ENCODE peak calls at places on chromosome 18, in ten cellular contexts. I is neural progenitor cell; E is nephron progenitor cell; M is body of pancreas; D is AG10803; L is CD4-positive, alpha-beta T cell; O is tibial nerve; H is cardiac muscle cell; T is A549; J is HFFc6. B is an unnamed sample.

GRCh38 chr18:38551881-38552280 is 986.3 kb upstream of the CELF4 start:
- DNase-seq in I (no peak), E (no peak), M (no peak), D (no peak), L (no peak), O (no peak), H (no peak), T (no peak), J (no peak), B (no peak)

GRCh38 chr18:59721214-59721613 is 24.0 kb upstream of the CCBE1 start:
- DNase-seq in I (no peak), E (no peak), M (no peak), D (no peak), L (no peak), O (no peak), H (no peak), T (no peak), J (no peak), B (no peak)

GRCh38 chr18:3340015-3340681 is 78.2 kb downstream of the MYL12B start:
- DNase-seq in I (no peak), E (no peak), M (no peak), D (no peak), L (no peak), O (no peak), H (peak; percentile 20), T (no peak), J (peak; percentile 76), B (no peak)

GRCh38 chr18:37524139-37524538 is 41.5 kb downstream of the CELF4 start:
- DNase-seq in I (no peak), E (no peak), M (no peak), D (no peak), L (no peak), O (no peak), H (no peak), T (no peak), J (no peak), B (no peak)

GRCh38 chr18:54702687-54703086 is 111.6 kb downstream of the DYNAP start:
- DNase-seq in I (no peak), E (no peak), M (no peak), D (peak; percentile 21), L (no peak), O (no peak), H (no peak), T (no peak), J (no peak), B (no peak)

GRCh38 chr18:10841203-10841602 is 308.2 kb downstream of the PIEZO2 start:
- DNase-seq in I (no peak), E (no peak), M (no peak), D (peak; percentile 8), L (no peak), O (no peak), H (peak; percentile 91), T (no peak), J (no peak), B (no peak)

GRCh38 chr18:28115149-28115550 is 61.8 kb downstream of the CDH2 start:
- DNase-seq in I (no peak), E (no peak), M (no peak), D (peak; percentile 87), L (no peak), O (no peak), H (peak; percentile 82), T (peak; percentile 65), J (peak; percentile 96), B (no peak)

GRCh38 chr18:25786778-25787177 is 303.6 kb downstream of the SS18 start:
- DNase-seq in I (no peak), E (no peak), M (no peak), D (peak; percentile 88), L (no peak), O (no peak), H (peak; percentile 59), T (no peak), J (peak; percentile 85), B (no peak)

GRCh38 chr18:47595816-47596501 is 334.5 kb downstream of the SMAD2 start:
- DNase-seq in I (peak; percentile 28), E (no peak), M (no peak), D (no peak), L (no peak), O (no peak), H (no peak), T (peak; percentile 9), J (no peak), B (peak; percentile 28)

GRCh38 chr18:42446195-42446594 is 491.2 kb downstream of the PIK3C3 start:
- DNase-seq in I (no peak), E (no peak), M (no peak), D (peak; percentile 52), L (no peak), O (no peak), H (peak; percentile 60), T (no peak), J (no peak), B (no peak)

GRCh38 chr18:36871801-36872200 is 42.9 kb downstream of the KIAA1328 start:
- DNase-seq in I (no peak), E (no peak), M (no peak), D (no peak), L (no peak), O (no peak), H (no peak), T (no peak), J (no peak), B (no peak)

GRCh38 chr18:32351014-32351413 is 119.7 kb downstream of the GAREM1 start:
- DNase-seq in I (no peak), E (no peak), M (no peak), D (peak; percentile 65), L (no peak), O (no peak), H (peak; percentile 43), T (no peak), J (no peak), B (no peak)
- TF ChIP-seq CTCF in I (no peak), E (no peak), M (no peak), D (no peak), L (no peak), O (no peak), H (no peak), T (no peak), J (no peak), B (no peak)

GRCh38 chr18:32549248-32549842 is 78.7 kb upstream of the GAREM1 start:
- DNase-seq in I (peak; percentile 87), E (peak; percentile 61), M (peak; percentile 75), D (peak; percentile 15), L (peak; percentile 16), O (peak; percentile 41), H (peak; percentile 64), T (peak; percentile 46), J (no peak), B (no peak)
- TF ChIP-seq CTCF in I (peak; percentile 90), E (peak; percentile 88), M (peak; percentile 83), D (peak; percentile 67), L (peak; percentile 72), O (peak; percentile 45), H (peak; percentile 80), T (peak; percentile 60), J (peak; percentile 64), B (no peak)

GRCh38 chr18:70041459-70042020 is 93.9 kb upstream of the CD226 start:
- DNase-seq in I (no peak), E (no peak), M (no peak), D (no peak), L (no peak), O (no peak), H (no peak), T (no peak), J (no peak), B (no peak)

GRCh38 chr18:70036771-70037452 is 89.2 kb upstream of the CD226 start:
- DNase-seq in I (no peak), E (no peak), M (no peak), D (no peak), L (no peak), O (no peak), H (no peak), T (no peak), J (no peak), B (peak; percentile 18)

GRCh38 chr18:70037453-70038061 is 89.9 kb upstream of the CD226 start:
- DNase-seq in I (no peak), E (no peak), M (no peak), D (no peak), L (no peak), O (no peak), H (no peak), T (no peak), J (no peak), B (no peak)

GRCh38 chr18:70036168-70036567 is 88.5 kb upstream of the CD226 start:
- DNase-seq in I (no peak), E (no peak), M (no peak), D (no peak), L (no peak), O (no peak), H (no peak), T (no peak), J (no peak), B (no peak)

DNA sequence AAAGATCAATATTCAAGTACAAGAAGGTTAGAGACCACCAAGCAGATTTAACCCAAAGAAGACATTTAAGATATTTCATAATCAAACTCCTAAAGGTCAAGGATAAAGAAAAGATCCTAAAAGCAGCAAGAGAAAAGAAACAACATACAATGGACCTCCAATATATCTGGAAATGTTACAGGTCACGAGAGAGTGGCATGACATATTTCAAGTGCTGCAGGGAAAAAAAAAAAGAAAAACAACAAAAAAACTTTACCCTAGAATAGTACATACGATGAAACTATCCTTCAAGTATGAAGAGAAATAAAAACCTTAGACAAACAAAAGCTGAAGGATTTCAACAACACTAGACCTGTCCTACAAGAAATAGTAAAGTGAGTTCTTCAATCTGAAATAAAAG is 91.5 kb upstream of the CD226 start:
- DNase-seq in I (no peak), E (no peak), M (no peak), D (no peak), L (no peak), O (no peak), H (no peak), T (no peak), J (no peak), B (no peak)
- TF ChIP-seq CTCF in I (no peak), E (no peak), M (no peak), D (no peak), L (no peak), O (no peak), H (no peak), T (no peak), J (no peak), B (no peak)

GRCh38 chr18:58532298-58532697 is 96.6 kb downstream of the ALPK2 start:
- DNase-seq in I (no peak), E (no peak), M (no peak), D (no peak), L (no peak), O (no peak), H (no peak), T (no peak), J (no peak), B (no peak)

GRCh38 chr18:58530801-58531200 is 98.1 kb downstream of the ALPK2 start:
- DNase-seq in I (no peak), E (no peak), M (no peak), D (no peak), L (no peak), O (no peak), H (no peak), T (no peak), J (no peak), B (no peak)

GRCh38 chr18:58534535-58535301 is 94.2 kb downstream of the ALPK2 start:
- DNase-seq in I (no peak), E (no peak), M (no peak), D (no peak), L (no peak), O (no peak), H (no peak), T (no peak), J (no peak), B (no peak)

GRCh38 chr18:58533771-58534170 is 95.1 kb downstream of the ALPK2 start:
- DNase-seq in I (no peak), E (peak; percentile 22), M (no peak), D (no peak), L (no peak), O (no peak), H (no peak), T (no peak), J (no peak), B (no peak)

GRCh38 chr18:58532972-58533371 is 95.9 kb downstream of the ALPK2 start:
- DNase-seq in I (no peak), E (no peak), M (no peak), D (no peak), L (no peak), O (no peak), H (no peak), T (no peak), J (no peak), B (no peak)
- TF ChIP-seq CTCF in I (no peak), E (no peak), M (no peak), D (no peak), L (no peak), O (no peak), H (no peak), T (no peak), J (no peak), B (no peak)

B was measured in activated B cell treated with CpG ODN at 0.5 μM for 24 hours.